ENCODE peak calls at places on chromosomes 11 and 22, in five cellular contexts. O, N, F, C and D are unnamed samples.

GRCh38 chr11:82902086-82902485 is 550 bp downstream of the DDIAS start:
- DNase-seq in O (no peak), N (no peak), F (no peak), C (peak; percentile 49), D (no peak)

GRCh38 chr11:117834068-117834810 is 9.7 kb upstream of the FXYD2 start:
- DNase-seq in O (no peak), N (peak; percentile 3), F (no peak), C (no peak), D (no peak)

GRCh38 chr11:71102251-71102995 is 150.0 kb downstream of the SHANK2 start:
- DNase-seq in O (no peak), N (no peak), F (no peak), C (no peak), D (no peak)

GRCh38 chr11:80873309-80873999 is 1432.6 kb upstream of the TENM4 start:
- DNase-seq in O (no peak), N (no peak), F (peak; percentile 44), C (no peak), D (no peak)

GRCh38 chr11:114162719-114163123 is 103.2 kb downstream of the ZBTB16 start:
- DNase-seq in O (peak; percentile 84), N (peak; percentile 95), F (peak; percentile 93), C (no peak), D (no peak)

GRCh38 chr22:37759281-37759680 is 48.5 kb upstream of the GCAT start:
- DNase-seq in O (no peak), N (no peak), F (no peak), C (no peak), D (no peak)

GRCh38 chr11:64281957-64282770 is 2.3 kb downstream of the BAD start:
- DNase-seq in O (no peak), N (no peak), F (no peak), C (no peak), D (no peak)

GRCh38 chr22:38028344-38029130 is 28.7 kb upstream of the PICK1 start:
- DNase-seq in O (no peak), N (no peak), F (no peak), C (no peak), D (no peak)

GRCh38 chr22:23278883-23279675 is 98.8 kb downstream of the BCR start:
- DNase-seq in O (no peak), N (peak; percentile 37), F (peak; percentile 39), C (no peak), D (peak; percentile 24)

GRCh38 chr11:32229566-32230240 is 138.8 kb downstream of the RCN1 start:
- DNase-seq in O (no peak), N (no peak), F (no peak), C (no peak), D (no peak)

GRCh38 chr22:38844661-38845367 is 986 bp upstream of the NPTXR start:
- DNase-seq in O (no peak), N (no peak), F (peak; percentile 86), C (no peak), D (no peak)

GRCh38 chr11:130531061-130531460 is 82.6 kb downstream of the ADAMTS15 start:
- DNase-seq in O (no peak), N (no peak), F (peak; percentile 94), C (no peak), D (no peak)

GRCh38 chr11:123694551-123694950 is 40.1 kb upstream of the SCN3B start:
- DNase-seq in O (no peak), N (no peak), F (no peak), C (no peak), D (no peak)

GRCh38 chr22:27372364-27372763 is 429.2 kb downstream of the MN1 start:
- DNase-seq in O (no peak), N (no peak), F (no peak), C (no peak), D (no peak)

GRCh38 chr11:43765194-43765593 is 84.7 kb downstream of the HSD17B12 start:
- DNase-seq in O (no peak), N (no peak), F (no peak), C (no peak), D (no peak)

DNA sequence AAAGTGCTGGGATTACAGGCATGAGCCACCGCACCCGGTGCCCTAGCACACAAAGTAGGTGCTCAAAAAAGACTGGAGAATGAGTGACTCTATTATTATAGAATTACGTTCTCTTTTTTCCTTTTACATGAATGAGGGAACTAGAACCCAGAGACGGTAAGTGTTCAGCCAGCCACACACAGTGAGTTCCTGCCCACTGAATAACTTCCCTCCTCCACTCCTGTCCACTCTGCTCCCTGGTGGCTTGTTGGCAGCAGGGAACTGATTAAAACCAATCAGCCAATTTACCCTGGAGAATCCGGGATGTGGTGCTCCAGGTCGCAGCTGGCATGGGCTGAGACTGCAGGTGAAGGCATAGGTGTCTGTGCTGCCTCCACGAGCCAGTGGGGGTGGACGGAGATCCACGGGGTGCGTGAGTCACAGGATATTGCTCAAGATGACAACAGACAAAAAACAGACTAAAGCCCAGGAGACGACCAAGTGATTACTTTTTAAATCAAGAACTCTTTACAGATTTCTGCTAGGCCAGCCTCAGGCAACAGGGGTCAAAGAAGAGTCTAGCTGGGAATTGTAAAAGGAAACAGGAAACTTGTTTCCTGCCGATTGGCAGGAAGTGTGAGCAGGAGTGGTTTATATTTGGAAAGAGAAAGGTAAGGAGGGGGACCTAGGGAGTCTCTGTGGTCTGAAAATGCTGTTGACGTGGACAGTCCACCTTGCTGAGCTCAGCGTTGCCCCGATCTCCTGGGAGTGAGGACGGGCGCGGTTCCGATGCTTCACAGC is 95.2 kb upstream of the TP53I11 start:
- DNase-seq in O (peak; percentile 68), N (peak; percentile 59), F (peak; percentile 34), C (no peak), D (no peak)
- H3K4me1 ChIP-seq in O (no peaks in the 10 kb centered on the region), N (peaks cover 19% of the 10 kb centered on the region), F (peaks cover 10% of the 10 kb centered on the region), C (no peaks in the 10 kb centered on the region), D (no peaks in the 10 kb centered on the region)

GRCh38 chr11:68380786-68381622 is 68.6 kb downstream of the LRP5 start:
- DNase-seq in O (no peak), N (peak; percentile 50), F (peak; percentile 32), C (no peak), D (no peak)
- H3K27ac ChIP-seq in O (peak overlapping the region; percentile 20), N (peak overlapping the region; percentile 72), F (peak overlapping the region; percentile 24), C (no peak overlapping the region), D (no peak overlapping the region)

DNA sequence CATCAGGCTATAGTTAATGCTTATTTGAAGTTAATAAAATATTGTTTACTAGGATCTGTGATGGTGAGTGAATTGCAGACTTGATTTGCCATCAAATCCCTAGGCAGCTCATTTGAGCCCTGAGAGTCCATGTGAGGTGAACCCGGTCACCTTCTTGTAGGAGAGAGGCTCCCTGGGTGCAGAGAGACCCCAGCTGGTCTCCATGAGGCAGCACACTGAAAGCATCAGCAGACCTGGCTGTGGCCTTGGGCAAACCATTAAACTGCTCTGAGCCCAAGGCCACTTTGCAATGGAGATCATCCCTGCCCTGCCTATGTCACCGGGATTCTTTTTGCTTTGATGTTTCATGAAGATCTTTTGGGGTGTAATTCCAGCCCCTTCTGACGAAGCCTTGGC is 125.2 kb downstream of the MICAL2 start:
- DNase-seq in O (no peak), N (no peak), F (no peak), C (no peak), D (no peak)
- H3K4me1 ChIP-seq in O (peaks cover 14% of the 10 kb centered on the region), N (peaks cover 11% of the 10 kb centered on the region), F (peaks cover 53% of the 10 kb centered on the region), C (peaks cover 9% of the 10 kb centered on the region), D (peaks cover 16% of the 10 kb centered on the region)

DNA sequence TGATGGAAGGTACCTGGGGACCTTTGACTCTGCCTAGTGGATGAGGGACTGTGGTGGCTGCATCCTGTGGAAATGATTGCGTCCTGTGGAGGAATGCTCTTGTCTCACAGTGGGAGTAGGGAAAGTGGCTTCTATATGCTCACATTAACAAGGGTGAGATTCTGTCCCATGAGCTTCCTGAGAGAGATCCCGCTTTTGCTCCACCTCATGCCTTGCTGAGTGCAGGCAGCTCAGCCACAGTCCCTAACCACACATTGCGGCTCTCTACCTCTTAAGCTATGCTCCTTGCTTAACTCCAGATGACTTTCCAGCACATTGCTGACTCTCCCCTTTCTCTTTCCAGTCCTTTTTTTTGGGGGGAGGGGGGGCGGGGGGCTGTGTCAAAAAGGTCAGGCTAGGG is 45.0 kb downstream of the TEAD1 start:
- DNase-seq in O (no peak), N (no peak), F (peak; percentile 43), C (no peak), D (no peak)
- H3K27ac ChIP-seq in O (no peak overlapping the region), N (no peak overlapping the region), F (no peak overlapping the region), C (no peak overlapping the region), D (no peak overlapping the region)

DNA sequence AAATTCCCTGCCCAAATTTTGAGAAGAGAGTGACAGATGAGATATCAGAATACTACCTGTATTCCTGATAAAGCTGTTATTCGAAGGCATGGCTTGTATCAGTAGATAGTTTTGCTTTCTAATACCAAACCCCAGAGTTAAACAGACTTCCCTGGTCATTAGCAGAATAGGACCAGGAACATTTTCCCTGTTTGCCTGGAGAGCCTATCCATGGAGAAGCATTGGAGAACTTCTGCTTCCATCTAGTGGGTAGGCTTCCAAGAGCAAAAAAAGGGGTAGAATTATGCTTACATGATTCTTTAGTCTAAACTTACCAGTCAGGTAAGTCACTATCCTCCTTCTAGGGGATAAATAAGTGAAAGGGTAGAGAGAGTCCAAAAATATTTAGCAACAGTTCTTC is 14.2 kb downstream of the PDE3B start:
- DNase-seq in O (no peak), N (no peak), F (no peak), C (no peak), D (no peak)
- H3K4me1 ChIP-seq in O (no peaks in the 10 kb centered on the region), N (no peaks in the 10 kb centered on the region), F (no peaks in the 10 kb centered on the region), C (peaks cover 16% of the 10 kb centered on the region), D (peaks cover 11% of the 10 kb centered on the region)

GRCh38 chr11:61071208-61071681 is 31.0 kb upstream of the CD5 start:
- DNase-seq in O (no peak), N (no peak), F (no peak), C (peak; percentile 62), D (peak; percentile 83)

GRCh38 chr11:61069427-61069826 is 32.9 kb upstream of the CD5 start:
- DNase-seq in O (no peak), N (no peak), F (no peak), C (no peak), D (no peak)

GRCh38 chr11:61068581-61068980 is 33.7 kb upstream of the CD5 start:
- DNase-seq in O (no peak), N (no peak), F (no peak), C (no peak), D (no peak)

GRCh38 chr11:61072316-61073109 is 29.8 kb upstream of the CD5 start:
- DNase-seq in O (no peak), N (no peak), F (no peak), C (no peak), D (no peak)

GRCh38 chr11:61071880-61072279 is 30.4 kb upstream of the CD5 start:
- DNase-seq in O (no peak), N (no peak), F (no peak), C (no peak), D (no peak)
- H3K27ac ChIP-seq in O (no peak overlapping the region), N (peak overlapping the region; percentile 28), F (no peak overlapping the region), C (peak overlapping the region; percentile 76), D (peak overlapping the region; percentile 58)

GRCh38 chr11:67996051-67996450 is 7.8 kb downstream of the UNC93B1 start:
- DNase-seq in O (no peak), N (no peak), F (no peak), C (no peak), D (no peak)
- H3K4me1 ChIP-seq in O (no peaks in the 10 kb centered on the region), N (no peaks in the 10 kb centered on the region), F (no peaks in the 10 kb centered on the region), C (no peaks in the 10 kb centered on the region), D (no peaks in the 10 kb centered on the region)